ENCODE peak calls at places on chromosomes 3 and 15, in seven cellular contexts. One of them, this sample, is unnamed.

GRCh38 chr3:187963677-187964385 is 190.1 kb upstream of the LPP start:
- DNase-seq in AML-193: peak
- DNase-seq in endothelial cell: no peak
- DNase-seq in stimulated activated CD4-positive, alpha-beta T cell treated with anti-CD3 and anti-CD28 coated beads, Interleukin-2, amount 100 ng/mL, for 48 hours: no peak
- DNase-seq in mucosa of descending colon: no peak
- DNase-seq in anterior cingulate cortex: no peak
- DNase-seq in A172: no peak
- DNase-seq in this sample: no peak

GRCh38 chr3:189710620-189711388 is 79.6 kb downstream of the TP63 start:
- DNase-seq in mucosa of descending colon: no peak
- DNase-seq in endothelial cell: no peak
- DNase-seq in stimulated activated CD4-positive, alpha-beta T cell treated with anti-CD3 and anti-CD28 coated beads, Interleukin-2, amount 100 ng/mL, for 48 hours: no peak
- DNase-seq in A172: peak
- DNase-seq in AML-193: no peak
- DNase-seq in anterior cingulate cortex: no peak
- DNase-seq in this sample: no peak

GRCh38 chr15:88604381-88604951 is 16.7 kb upstream of the AEN start:
- DNase-seq in A172: no peak
- DNase-seq in mucosa of descending colon: no peak
- DNase-seq in endothelial cell: no peak
- DNase-seq in anterior cingulate cortex: peak
- DNase-seq in stimulated activated CD4-positive, alpha-beta T cell treated with anti-CD3 and anti-CD28 coated beads, Interleukin-2, amount 100 ng/mL, for 48 hours: no peak
- DNase-seq in AML-193: no peak
- DNase-seq in this sample: no peak

GRCh38 chr3:53842436-53843194 is 3.6 kb downstream of the CHDH start:
- DNase-seq in mucosa of descending colon: peak
- DNase-seq in anterior cingulate cortex: peak
- DNase-seq in endothelial cell: no peak
- DNase-seq in stimulated activated CD4-positive, alpha-beta T cell treated with anti-CD3 and anti-CD28 coated beads, Interleukin-2, amount 100 ng/mL, for 48 hours: no peak
- DNase-seq in AML-193: no peak
- DNase-seq in A172: peak
- DNase-seq in this sample: no peak

GRCh38 chr3:62134061-62134496 is 239.3 kb downstream of the FEZF2 start:
- DNase-seq in anterior cingulate cortex: no peak
- DNase-seq in stimulated activated CD4-positive, alpha-beta T cell treated with anti-CD3 and anti-CD28 coated beads, Interleukin-2, amount 100 ng/mL, for 48 hours: no peak
- DNase-seq in AML-193: no peak
- DNase-seq in endothelial cell: peak
- DNase-seq in A172: peak
- DNase-seq in mucosa of descending colon: peak
- DNase-seq in this sample: no peak

GRCh38 chr15:81940467-81941451 is 105.1 kb downstream of the MEX3B start:
- DNase-seq in mucosa of descending colon: no peak
- DNase-seq in endothelial cell: no peak
- DNase-seq in stimulated activated CD4-positive, alpha-beta T cell treated with anti-CD3 and anti-CD28 coated beads, Interleukin-2, amount 100 ng/mL, for 48 hours: no peak
- DNase-seq in anterior cingulate cortex: no peak
- DNase-seq in AML-193: no peak
- DNase-seq in A172: peak
- DNase-seq in this sample: no peak

GRCh38 chr3:44996556-44996969 is 20.5 kb downstream of the EXOSC7 start:
- DNase-seq in A172: no peak
- DNase-seq in anterior cingulate cortex: no peak
- DNase-seq in endothelial cell: no peak
- DNase-seq in mucosa of descending colon: no peak
- DNase-seq in stimulated activated CD4-positive, alpha-beta T cell treated with anti-CD3 and anti-CD28 coated beads, Interleukin-2, amount 100 ng/mL, for 48 hours: no peak
- DNase-seq in AML-193: no peak
- DNase-seq in this sample: no peak

GRCh38 chr3:187975571-187976360 is 178.2 kb upstream of the LPP start:
- DNase-seq in A172: no peak
- DNase-seq in stimulated activated CD4-positive, alpha-beta T cell treated with anti-CD3 and anti-CD28 coated beads, Interleukin-2, amount 100 ng/mL, for 48 hours: no peak
- DNase-seq in AML-193: no peak
- DNase-seq in mucosa of descending colon: no peak
- DNase-seq in endothelial cell: no peak
- DNase-seq in anterior cingulate cortex: no peak
- DNase-seq in this sample: no peak

GRCh38 chr3:53254810-53255359 is 937 bp downstream of the TKT start:
- DNase-seq in anterior cingulate cortex: peak
- DNase-seq in mucosa of descending colon: peak
- DNase-seq in stimulated activated CD4-positive, alpha-beta T cell treated with anti-CD3 and anti-CD28 coated beads, Interleukin-2, amount 100 ng/mL, for 48 hours: peak
- DNase-seq in A172: peak
- DNase-seq in AML-193: peak
- DNase-seq in endothelial cell: peak
- DNase-seq in this sample: peak

GRCh38 chr3:112550859-112551258 is 10.9 kb downstream of the ATG3 start:
- DNase-seq in stimulated activated CD4-positive, alpha-beta T cell treated with anti-CD3 and anti-CD28 coated beads, Interleukin-2, amount 100 ng/mL, for 48 hours: no peak
- DNase-seq in endothelial cell: no peak
- DNase-seq in AML-193: no peak
- DNase-seq in anterior cingulate cortex: no peak
- DNase-seq in mucosa of descending colon: no peak
- DNase-seq in A172: no peak
- DNase-seq in this sample: no peak

GRCh38 chr3:122021811-122022401 is at the start of gene ILDR1:
- DNase-seq in stimulated activated CD4-positive, alpha-beta T cell treated with anti-CD3 and anti-CD28 coated beads, Interleukin-2, amount 100 ng/mL, for 48 hours: no peak
- DNase-seq in A172: no peak
- DNase-seq in AML-193: no peak
- DNase-seq in anterior cingulate cortex: no peak
- DNase-seq in mucosa of descending colon: peak
- DNase-seq in endothelial cell: peak
- DNase-seq in this sample: no peak

GRCh38 chr3:182760576-182761164 is 32.6 kb upstream of the ATP11B start:
- DNase-seq in mucosa of descending colon: no peak
- DNase-seq in anterior cingulate cortex: no peak
- DNase-seq in AML-193: no peak
- DNase-seq in endothelial cell: no peak
- DNase-seq in stimulated activated CD4-positive, alpha-beta T cell treated with anti-CD3 and anti-CD28 coated beads, Interleukin-2, amount 100 ng/mL, for 48 hours: no peak
- DNase-seq in A172: no peak
- DNase-seq in this sample: no peak

GRCh38 chr3:157499342-157499963 is 3.8 kb downstream of the VEPH1 start:
- DNase-seq in AML-193: no peak
- DNase-seq in mucosa of descending colon: peak
- DNase-seq in endothelial cell: peak
- DNase-seq in stimulated activated CD4-positive, alpha-beta T cell treated with anti-CD3 and anti-CD28 coated beads, Interleukin-2, amount 100 ng/mL, for 48 hours: no peak
- DNase-seq in anterior cingulate cortex: no peak
- DNase-seq in A172: peak
- DNase-seq in this sample: no peak

GRCh38 chr3:134527538-134528186 is 41.8 kb downstream of the CEP63 start:
- DNase-seq in mucosa of descending colon: no peak
- DNase-seq in stimulated activated CD4-positive, alpha-beta T cell treated with anti-CD3 and anti-CD28 coated beads, Interleukin-2, amount 100 ng/mL, for 48 hours: no peak
- DNase-seq in anterior cingulate cortex: no peak
- DNase-seq in AML-193: no peak
- DNase-seq in A172: no peak
- DNase-seq in endothelial cell: no peak
- DNase-seq in this sample: no peak

GRCh38 chr15:37108725-37109124 is 8.4 kb upstream of the MEIS2 start:
- DNase-seq in A172: no peak
- DNase-seq in endothelial cell: no peak
- DNase-seq in mucosa of descending colon: no peak
- DNase-seq in AML-193: no peak
- DNase-seq in stimulated activated CD4-positive, alpha-beta T cell treated with anti-CD3 and anti-CD28 coated beads, Interleukin-2, amount 100 ng/mL, for 48 hours: no peak
- DNase-seq in anterior cingulate cortex: no peak
- DNase-seq in this sample: no peak

GRCh38 chr15:101169457-101170071 is 82.3 kb downstream of the CHSY1 start:
- DNase-seq in stimulated activated CD4-positive, alpha-beta T cell treated with anti-CD3 and anti-CD28 coated beads, Interleukin-2, amount 100 ng/mL, for 48 hours: no peak
- DNase-seq in endothelial cell: no peak
- DNase-seq in AML-193: no peak
- DNase-seq in mucosa of descending colon: no peak
- DNase-seq in A172: peak
- DNase-seq in anterior cingulate cortex: no peak
- DNase-seq in this sample: no peak